ENCODE peak calls at places on chromosomes 1 and 21, in ten cellular contexts. E, O, C, V, X, L, Q, Y, B and U are unnamed samples.

GRCh38 chr1:204084247-204084772 is 11.4 kb downstream of the SOX13 start:
- DNase-seq in E (no peak), O (peak), C (no peak), V (no peak), X (no peak), L (no peak), Q (peak), Y (peak), B (no peak), U (peak)

GRCh38 chr1:30194046-30194619 is 529.3 kb downstream of the MATN1 start:
- DNase-seq in E (no peak), O (no peak), C (no peak), V (no peak), X (no peak), L (no peak), Q (no peak), Y (no peak), B (no peak), U (no peak)

GRCh38 chr1:34175737-34176136 is 970 bp upstream of the C1orf94 start:
- DNase-seq in E (no peak), O (no peak), C (no peak), V (no peak), X (no peak), L (no peak), Q (no peak), Y (no peak), B (no peak), U (no peak)

GRCh38 chr1:108691886-108692723 is at the start of gene PRPF38B:
- DNase-seq in E (peak), O (peak), C (peak), V (peak), X (peak), L (peak), Q (peak), Y (peak), B (peak), U (peak)

GRCh38 chr1:117501275-117501674 is 104.6 kb upstream of the TENT5C start:
- DNase-seq in E (peak), O (no peak), C (peak), V (peak), X (peak), L (no peak), Q (no peak), Y (no peak), B (no peak), U (no peak)

GRCh38 chr1:81221564-81221963 is 579.2 kb upstream of the ADGRL2 start:
- DNase-seq in E (no peak), O (no peak), C (no peak), V (no peak), X (no peak), L (no peak), Q (no peak), Y (no peak), B (no peak), U (no peak)

GRCh38 chr1:63859480-63860275 is 85.9 kb downstream of the ROR1 start:
- DNase-seq in E (no peak), O (no peak), C (no peak), V (no peak), X (no peak), L (peak), Q (no peak), Y (no peak), B (no peak), U (no peak)

GRCh38 chr1:236942431-236942830 is 61.8 kb downstream of the MT1HL1 start:
- DNase-seq in E (no peak), O (no peak), C (no peak), V (no peak), X (no peak), L (no peak), Q (no peak), Y (no peak), B (no peak), U (no peak)

GRCh38 chr1:165539908-165540307 is 3.9 kb upstream of the LRRC52 start:
- DNase-seq in E (no peak), O (no peak), C (no peak), V (no peak), X (no peak), L (no peak), Q (no peak), Y (no peak), B (no peak), U (no peak)

GRCh38 chr1:154865442-154866256 is 4.4 kb downstream of the KCNN3 start:
- DNase-seq in E (no peak), O (peak), C (no peak), V (no peak), X (no peak), L (no peak), Q (no peak), Y (no peak), B (no peak), U (no peak)

GRCh38 chr1:214126697-214127146 is 138.9 kb downstream of the PROX1 start:
- DNase-seq in E (no peak), O (no peak), C (no peak), V (no peak), X (no peak), L (no peak), Q (no peak), Y (no peak), B (no peak), U (no peak)

GRCh38 chr21:27149034-27149433 is 182.1 kb upstream of the ADAMTS5 start:
- DNase-seq in E (peak), O (no peak), C (peak), V (peak), X (peak), L (no peak), Q (no peak), Y (no peak), B (no peak), U (no peak)

GRCh38 chr1:185938396-185938795 is 204.2 kb downstream of the HMCN1 start:
- DNase-seq in E (peak), O (no peak), C (no peak), V (peak), X (peak), L (no peak), Q (no peak), Y (no peak), B (no peak), U (no peak)

GRCh38 chr1:181002582-181003172 is 20.0 kb downstream of the STX6 start:
- DNase-seq in E (no peak), O (no peak), C (no peak), V (no peak), X (no peak), L (no peak), Q (no peak), Y (no peak), B (no peak), U (no peak)

GRCh38 chr1:196355206-196355786 is 252.9 kb downstream of the KCNT2 start:
- DNase-seq in E (peak), O (no peak), C (peak), V (peak), X (peak), L (peak), Q (no peak), Y (peak), B (no peak), U (no peak)

GRCh38 chr1:160708821-160709220 is 2.8 kb downstream of the CD48 start:
- DNase-seq in E (no peak), O (no peak), C (no peak), V (no peak), X (no peak), L (no peak), Q (no peak), Y (peak), B (no peak), U (no peak)

GRCh38 chr1:205486258-205486657 is 18.2 kb upstream of the CDK18 start:
- DNase-seq in E (no peak), O (no peak), C (no peak), V (no peak), X (no peak), L (no peak), Q (no peak), Y (no peak), B (no peak), U (no peak)
- H3K4me3 ChIP-seq in E (no peak), O (no peak), C (no peak), V (no peak), X (no peak), L (no peak), Q (no peak), Y (no peak), B (no peak), U (no peak)

DNA sequence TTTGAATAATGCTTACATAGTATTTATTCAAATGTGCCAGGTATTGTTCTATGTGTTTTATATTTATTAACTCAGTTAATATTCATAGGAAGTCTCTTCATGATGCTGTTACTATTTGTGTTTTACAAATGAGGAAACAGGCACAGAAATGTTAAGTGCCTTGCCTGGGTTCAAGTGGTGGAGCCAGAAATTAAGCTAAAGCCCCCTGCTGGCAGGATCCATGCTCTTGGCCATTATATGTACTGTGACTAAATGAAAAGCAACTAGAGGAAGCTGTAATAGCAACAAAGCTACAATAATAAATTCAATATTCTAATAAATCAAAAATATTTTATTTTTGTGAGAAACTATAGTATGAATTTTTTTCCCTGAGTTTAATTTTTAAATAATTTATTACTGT is 30.0 kb downstream of the IARS2 start:
- DNase-seq in E (no peak), O (no peak), C (no peak), V (no peak), X (peak), L (peak), Q (no peak), Y (peak), B (no peak), U (no peak)
- TF ChIP-seq CTCF in E (no peak), O (peak), C (no peak), V (peak), X (peak), L (peak), Q (no peak), Y (peak), B (no peak), U (peak)

GRCh38 chr1:46303872-46304326 is 401 bp downstream of the UQCRH start:
- DNase-seq in E (no peak), O (no peak), C (no peak), V (no peak), X (no peak), L (peak), Q (no peak), Y (no peak), B (no peak), U (no peak)

GRCh38 chr1:46303038-46303871 is at the start of the genes LRRC41 and UQCRH:
- DNase-seq in E (peak), O (peak), C (peak), V (peak), X (peak), L (peak), Q (peak), Y (peak), B (peak), U (peak)

GRCh38 chr1:46302091-46303037 is 1.1 kb downstream of the LRRC41 start:
- DNase-seq in E (peak), O (peak), C (peak), V (peak), X (peak), L (peak), Q (peak), Y (peak), B (peak), U (no peak)

GRCh38 chr1:46309401-46310159 is 6.1 kb downstream of the UQCRH start:
- DNase-seq in E (no peak), O (no peak), C (no peak), V (no peak), X (no peak), L (no peak), Q (no peak), Y (no peak), B (no peak), U (no peak)

DNA sequence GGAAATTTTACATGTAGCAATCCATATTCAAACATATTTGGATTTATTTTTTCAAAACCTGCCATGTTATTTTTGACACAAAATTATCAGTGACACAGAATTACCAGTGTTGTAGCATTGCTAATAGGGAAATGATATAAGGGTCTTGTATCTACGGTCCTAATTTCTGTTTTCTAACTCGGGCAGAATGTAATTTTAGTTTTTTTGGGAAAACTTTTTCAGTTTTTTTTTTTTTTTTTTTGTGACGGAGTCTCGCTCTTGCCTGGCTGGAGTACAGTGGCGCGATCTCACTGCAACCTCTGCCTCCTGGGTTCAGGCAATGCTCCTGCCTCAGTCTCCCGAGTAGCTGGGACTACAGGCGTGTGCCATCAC is 2.6 kb downstream of the UQCRH start:
- DNase-seq in E (no peak), O (no peak), C (no peak), V (no peak), X (no peak), L (no peak), Q (no peak), Y (no peak), B (no peak), U (no peak)
- H3K4me3 ChIP-seq in E (no peak), O (no peak), C (no peak), V (no peak), X (no peak), L (no peak), Q (no peak), Y (peak), B (no peak), U (peak)

GRCh38 chr1:82299680-82300079 is 498.9 kb downstream of the ADGRL2 start:
- DNase-seq in E (no peak), O (no peak), C (no peak), V (no peak), X (no peak), L (no peak), Q (no peak), Y (no peak), B (no peak), U (no peak)
- TF ChIP-seq CTCF in E (no peak), O (no peak), C (no peak), V (no peak), X (no peak), L (no peak), Q (no peak), Y (no peak), B (no peak), U (no peak)

GRCh38 chr1:26360807-26361604 is 7.1 kb upstream of the CRYBG2 start:
- DNase-seq in E (no peak), O (no peak), C (no peak), V (no peak), X (no peak), L (no peak), Q (no peak), Y (no peak), B (no peak), U (no peak)

GRCh38 chr1:26360051-26360806 is 6.3 kb upstream of the CRYBG2 start:
- DNase-seq in E (no peak), O (no peak), C (no peak), V (no peak), X (no peak), L (peak), Q (no peak), Y (no peak), B (no peak), U (no peak)

GRCh38 chr1:26361605-26362122 is 7.7 kb upstream of the CRYBG2 start:
- DNase-seq in E (no peak), O (no peak), C (no peak), V (no peak), X (no peak), L (no peak), Q (no peak), Y (no peak), B (no peak), U (no peak)

GRCh38 chr1:26363549-26364448 is 8.8 kb downstream of the ZNF683 start:
- DNase-seq in E (peak), O (no peak), C (peak), V (peak), X (peak), L (peak), Q (peak), Y (peak), B (peak), U (no peak)

GRCh38 chr1:26362331-26362730 is 8.4 kb upstream of the CRYBG2 start:
- DNase-seq in E (no peak), O (no peak), C (no peak), V (no peak), X (no peak), L (no peak), Q (no peak), Y (no peak), B (no peak), U (no peak)
- H3K4me3 ChIP-seq in E (no peak), O (no peak), C (no peak), V (no peak), X (no peak), L (no peak), Q (no peak), Y (no peak), B (no peak), U (no peak)